ENCODE peak calls at places on chromosomes 11 and 22, in eight cellular contexts. One of them, this sample, is unnamed.

GRCh38 chr11:66068154-66068821 is 1.8 kb upstream of the PACS1 start:
- DNase-seq in GM12865: peak
- DNase-seq in lower lobe of right lung: peak
- DNase-seq in mammary epithelial cell: peak
- DNase-seq in psoas muscle: peak
- DNase-seq in breast epithelium: peak
- DNase-seq in activated B cell treated with CpG ODN at 0.5 μM for 24 hours: peak
- DNase-seq in mucosa of descending colon: peak
- DNase-seq in this sample: peak

GRCh38 chr11:37504066-37504611 is 906.1 kb upstream of the RAG2 start:
- DNase-seq in GM12865: peak
- DNase-seq in lower lobe of right lung: no peak
- DNase-seq in mammary epithelial cell: peak
- DNase-seq in psoas muscle: no peak
- DNase-seq in breast epithelium: no peak
- DNase-seq in activated B cell treated with CpG ODN at 0.5 μM for 24 hours: no peak
- DNase-seq in mucosa of descending colon: no peak
- DNase-seq in this sample: no peak

GRCh38 chr22:50268655-50269113 is 1.5 kb downstream of the MAPK11 start:
- DNase-seq in GM12865: no peak
- DNase-seq in lower lobe of right lung: no peak
- DNase-seq in mammary epithelial cell: no peak
- DNase-seq in psoas muscle: no peak
- DNase-seq in breast epithelium: no peak
- DNase-seq in activated B cell treated with CpG ODN at 0.5 μM for 24 hours: no peak
- DNase-seq in mucosa of descending colon: peak
- DNase-seq in this sample: no peak

GRCh38 chr22:37187552-37187890 is 526 bp downstream of the C1QTNF6 start:
- DNase-seq in GM12865: no peak
- DNase-seq in lower lobe of right lung: no peak
- DNase-seq in mammary epithelial cell: peak
- DNase-seq in psoas muscle: peak
- DNase-seq in breast epithelium: no peak
- DNase-seq in activated B cell treated with CpG ODN at 0.5 μM for 24 hours: no peak
- DNase-seq in mucosa of descending colon: peak
- DNase-seq in this sample: no peak

GRCh38 chr11:23124996-23125395 is 264.7 kb upstream of the CCDC179 start:
- DNase-seq in GM12865: no peak
- DNase-seq in lower lobe of right lung: no peak
- DNase-seq in mammary epithelial cell: no peak
- DNase-seq in psoas muscle: no peak
- DNase-seq in breast epithelium: no peak
- DNase-seq in activated B cell treated with CpG ODN at 0.5 μM for 24 hours: no peak
- DNase-seq in mucosa of descending colon: no peak
- DNase-seq in this sample: no peak

GRCh38 chr11:62974848-62975522 is 9.8 kb downstream of the SLC22A6 start:
- DNase-seq in GM12865: peak
- DNase-seq in lower lobe of right lung: no peak
- DNase-seq in mammary epithelial cell: no peak
- DNase-seq in psoas muscle: no peak
- DNase-seq in breast epithelium: no peak
- DNase-seq in activated B cell treated with CpG ODN at 0.5 μM for 24 hours: no peak
- DNase-seq in mucosa of descending colon: peak
- DNase-seq in this sample: no peak

GRCh38 chr11:48107188-48107704 is 109.4 kb upstream of the OR4B1 start:
- DNase-seq in GM12865: peak
- DNase-seq in lower lobe of right lung: no peak
- DNase-seq in mammary epithelial cell: peak
- DNase-seq in psoas muscle: no peak
- DNase-seq in breast epithelium: no peak
- DNase-seq in activated B cell treated with CpG ODN at 0.5 μM for 24 hours: peak
- DNase-seq in mucosa of descending colon: no peak
- DNase-seq in this sample: peak

GRCh38 chr11:21794306-21794705 is 398.6 kb upstream of the ANO5 start:
- DNase-seq in GM12865: no peak
- DNase-seq in lower lobe of right lung: no peak
- DNase-seq in mammary epithelial cell: no peak
- DNase-seq in psoas muscle: no peak
- DNase-seq in breast epithelium: no peak
- DNase-seq in activated B cell treated with CpG ODN at 0.5 μM for 24 hours: no peak
- DNase-seq in mucosa of descending colon: no peak
- DNase-seq in this sample: no peak

GRCh38 chr11:71483689-71484088 is 30.7 kb downstream of the NADSYN1 start:
- DNase-seq in GM12865: no peak
- DNase-seq in lower lobe of right lung: no peak
- DNase-seq in mammary epithelial cell: no peak
- DNase-seq in psoas muscle: no peak
- DNase-seq in breast epithelium: no peak
- DNase-seq in activated B cell treated with CpG ODN at 0.5 μM for 24 hours: no peak
- DNase-seq in mucosa of descending colon: no peak
- DNase-seq in this sample: peak

GRCh38 chr22:43978558-43978957 is 23.3 kb downstream of the SAMM50 start:
- DNase-seq in GM12865: no peak
- DNase-seq in lower lobe of right lung: no peak
- DNase-seq in mammary epithelial cell: no peak
- DNase-seq in psoas muscle: no peak
- DNase-seq in breast epithelium: no peak
- DNase-seq in activated B cell treated with CpG ODN at 0.5 μM for 24 hours: no peak
- DNase-seq in mucosa of descending colon: no peak
- DNase-seq in this sample: no peak

GRCh38 chr22:29136715-29137700 is 64.2 kb downstream of the KREMEN1 start:
- DNase-seq in GM12865: no peak
- DNase-seq in lower lobe of right lung: no peak
- DNase-seq in mammary epithelial cell: no peak
- DNase-seq in psoas muscle: peak
- DNase-seq in breast epithelium: no peak
- DNase-seq in activated B cell treated with CpG ODN at 0.5 μM for 24 hours: no peak
- DNase-seq in mucosa of descending colon: no peak
- DNase-seq in this sample: no peak

GRCh38 chr11:121134758-121135312 is 33.8 kb downstream of the TECTA start:
- DNase-seq in GM12865: no peak
- DNase-seq in lower lobe of right lung: no peak
- DNase-seq in mammary epithelial cell: no peak
- DNase-seq in psoas muscle: no peak
- DNase-seq in breast epithelium: no peak
- DNase-seq in activated B cell treated with CpG ODN at 0.5 μM for 24 hours: no peak
- DNase-seq in mucosa of descending colon: no peak
- DNase-seq in this sample: no peak

GRCh38 chr22:49623176-49623575 is 204.5 kb downstream of the BRD1 start:
- DNase-seq in GM12865: no peak
- DNase-seq in lower lobe of right lung: peak
- DNase-seq in mammary epithelial cell: no peak
- DNase-seq in psoas muscle: no peak
- DNase-seq in breast epithelium: no peak
- DNase-seq in activated B cell treated with CpG ODN at 0.5 μM for 24 hours: no peak
- DNase-seq in mucosa of descending colon: no peak
- DNase-seq in this sample: no peak

GRCh38 chr11:114819028-114819427 is 140.7 kb downstream of the NXPE2 start:
- DNase-seq in GM12865: no peak
- DNase-seq in lower lobe of right lung: no peak
- DNase-seq in mammary epithelial cell: peak
- DNase-seq in psoas muscle: no peak
- DNase-seq in breast epithelium: no peak
- DNase-seq in activated B cell treated with CpG ODN at 0.5 μM for 24 hours: no peak
- DNase-seq in mucosa of descending colon: no peak
- DNase-seq in this sample: no peak

GRCh38 chr11:41309716-41310115 is 149.7 kb downstream of the LRRC4C start:
- DNase-seq in GM12865: peak
- DNase-seq in lower lobe of right lung: no peak
- DNase-seq in mammary epithelial cell: no peak
- DNase-seq in psoas muscle: no peak
- DNase-seq in breast epithelium: no peak
- DNase-seq in activated B cell treated with CpG ODN at 0.5 μM for 24 hours: no peak
- DNase-seq in mucosa of descending colon: no peak
- DNase-seq in this sample: no peak

GRCh38 chr11:73262851-73263495 is 9.2 kb upstream of the P2RY6 start:
- DNase-seq in GM12865: no peak
- DNase-seq in lower lobe of right lung: no peak
- DNase-seq in mammary epithelial cell: peak
- DNase-seq in psoas muscle: no peak
- DNase-seq in breast epithelium: no peak
- DNase-seq in activated B cell treated with CpG ODN at 0.5 μM for 24 hours: no peak
- DNase-seq in mucosa of descending colon: no peak
- DNase-seq in this sample: no peak

GRCh38 chr11:85316967-85317366 is 310.2 kb downstream of the DLG2 start:
- DNase-seq in GM12865: peak
- DNase-seq in lower lobe of right lung: no peak
- DNase-seq in mammary epithelial cell: no peak
- DNase-seq in psoas muscle: no peak
- DNase-seq in breast epithelium: no peak
- DNase-seq in activated B cell treated with CpG ODN at 0.5 μM for 24 hours: no peak
- DNase-seq in mucosa of descending colon: peak
- DNase-seq in this sample: no peak

GRCh38 chr22:26318975-26319374 is 110.1 kb upstream of the ASPHD2 start:
- DNase-seq in GM12865: peak
- DNase-seq in lower lobe of right lung: no peak
- DNase-seq in mammary epithelial cell: peak
- DNase-seq in psoas muscle: no peak
- DNase-seq in breast epithelium: no peak
- DNase-seq in activated B cell treated with CpG ODN at 0.5 μM for 24 hours: no peak
- DNase-seq in mucosa of descending colon: no peak
- DNase-seq in this sample: no peak

GRCh38 chr11:112564228-112564955 is 303.7 kb upstream of the PLET1 start:
- DNase-seq in GM12865: no peak
- DNase-seq in lower lobe of right lung: no peak
- DNase-seq in mammary epithelial cell: peak
- DNase-seq in psoas muscle: no peak
- DNase-seq in breast epithelium: peak
- DNase-seq in activated B cell treated with CpG ODN at 0.5 μM for 24 hours: no peak
- DNase-seq in mucosa of descending colon: peak
- DNase-seq in this sample: no peak

GRCh38 chr11:105489431-105489830 is 120.4 kb upstream of the GRIA4 start:
- DNase-seq in GM12865: no peak
- DNase-seq in lower lobe of right lung: no peak
- DNase-seq in mammary epithelial cell: no peak
- DNase-seq in psoas muscle: no peak
- DNase-seq in breast epithelium: no peak
- DNase-seq in activated B cell treated with CpG ODN at 0.5 μM for 24 hours: no peak
- DNase-seq in mucosa of descending colon: no peak
- DNase-seq in this sample: no peak

GRCh38 chr11:9210922-9211320 is 54.2 kb downstream of the DENND5A start:
- DNase-seq in GM12865: peak
- DNase-seq in lower lobe of right lung: no peak
- DNase-seq in mammary epithelial cell: peak
- DNase-seq in psoas muscle: no peak
- DNase-seq in breast epithelium: no peak
- DNase-seq in activated B cell treated with CpG ODN at 0.5 μM for 24 hours: no peak
- DNase-seq in mucosa of descending colon: no peak
- DNase-seq in this sample: no peak

GRCh38 chr22:50002791-50003190 is 9.8 kb downstream of the IL17REL start:
- DNase-seq in GM12865: no peak
- DNase-seq in lower lobe of right lung: no peak
- DNase-seq in mammary epithelial cell: no peak
- DNase-seq in psoas muscle: no peak
- DNase-seq in breast epithelium: no peak
- DNase-seq in activated B cell treated with CpG ODN at 0.5 μM for 24 hours: no peak
- DNase-seq in mucosa of descending colon: no peak
- DNase-seq in this sample: no peak

GRCh38 chr11:75337195-75337654 is 14.2 kb downstream of the ARRB1 start:
- DNase-seq in GM12865: no peak
- DNase-seq in lower lobe of right lung: peak
- DNase-seq in mammary epithelial cell: peak
- DNase-seq in psoas muscle: peak
- DNase-seq in breast epithelium: no peak
- DNase-seq in activated B cell treated with CpG ODN at 0.5 μM for 24 hours: no peak
- DNase-seq in mucosa of descending colon: no peak
- DNase-seq in this sample: peak

GRCh38 chr11:123434262-123434661 is 4.2 kb downstream of the GRAMD1B start:
- DNase-seq in GM12865: peak
- DNase-seq in lower lobe of right lung: no peak
- DNase-seq in mammary epithelial cell: no peak
- DNase-seq in psoas muscle: no peak
- DNase-seq in breast epithelium: no peak
- DNase-seq in activated B cell treated with CpG ODN at 0.5 μM for 24 hours: no peak
- DNase-seq in mucosa of descending colon: peak
- DNase-seq in this sample: no peak
- TF ChIP-seq CTCF in GM12865: peak
- TF ChIP-seq CTCF in lower lobe of right lung: no peak
- TF ChIP-seq CTCF in mammary epithelial cell: peak
- TF ChIP-seq CTCF in psoas muscle: no peak
- TF ChIP-seq CTCF in breast epithelium: no peak
- TF ChIP-seq CTCF in activated B cell treated with CpG ODN at 0.5 μM for 24 hours: no peak
- TF ChIP-seq CTCF in mucosa of descending colon: no peak
- TF ChIP-seq CTCF in this sample: no peak

DNA sequence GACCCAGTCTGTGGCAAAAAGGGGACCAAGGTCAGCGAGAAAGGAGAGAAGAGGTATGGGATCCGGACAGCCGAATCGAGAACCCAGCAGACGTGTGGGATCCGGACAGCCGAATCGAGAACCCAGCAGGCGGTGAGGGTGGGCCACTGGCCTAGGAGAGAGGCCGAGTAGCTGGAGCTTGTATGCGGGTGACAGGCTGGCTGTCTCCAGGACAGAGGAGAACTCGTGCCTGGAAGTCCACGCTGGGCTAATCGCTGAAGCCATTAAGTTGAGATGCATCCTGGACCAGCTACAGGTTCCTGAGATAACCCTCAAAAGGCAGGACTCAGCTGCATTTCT is 6.0 kb downstream of the CERK start:
- DNase-seq in GM12865: no peak
- DNase-seq in lower lobe of right lung: no peak
- DNase-seq in mammary epithelial cell: no peak
- DNase-seq in psoas muscle: no peak
- DNase-seq in breast epithelium: no peak
- DNase-seq in activated B cell treated with CpG ODN at 0.5 μM for 24 hours: no peak
- DNase-seq in mucosa of descending colon: no peak
- DNase-seq in this sample: no peak
- TF ChIP-seq CTCF in GM12865: no peak
- TF ChIP-seq CTCF in lower lobe of right lung: no peak
- TF ChIP-seq CTCF in mammary epithelial cell: no peak
- TF ChIP-seq CTCF in psoas muscle: no peak
- TF ChIP-seq CTCF in breast epithelium: no peak
- TF ChIP-seq CTCF in activated B cell treated with CpG ODN at 0.5 μM for 24 hours: no peak
- TF ChIP-seq CTCF in mucosa of descending colon: no peak
- TF ChIP-seq CTCF in this sample: no peak

GRCh38 chr11:132042296-132042695 is 671.9 kb downstream of the NTM start:
- DNase-seq in GM12865: no peak
- DNase-seq in lower lobe of right lung: no peak
- DNase-seq in mammary epithelial cell: no peak
- DNase-seq in psoas muscle: no peak
- DNase-seq in breast epithelium: no peak
- DNase-seq in activated B cell treated with CpG ODN at 0.5 μM for 24 hours: no peak
- DNase-seq in mucosa of descending colon: no peak
- DNase-seq in this sample: no peak
- TF ChIP-seq CTCF in GM12865: no peak
- TF ChIP-seq CTCF in lower lobe of right lung: no peak
- TF ChIP-seq CTCF in mammary epithelial cell: no peak
- TF ChIP-seq CTCF in psoas muscle: no peak
- TF ChIP-seq CTCF in breast epithelium: no peak
- TF ChIP-seq CTCF in activated B cell treated with CpG ODN at 0.5 μM for 24 hours: no peak
- TF ChIP-seq CTCF in mucosa of descending colon: no peak
- TF ChIP-seq CTCF in this sample: no peak

DNA sequence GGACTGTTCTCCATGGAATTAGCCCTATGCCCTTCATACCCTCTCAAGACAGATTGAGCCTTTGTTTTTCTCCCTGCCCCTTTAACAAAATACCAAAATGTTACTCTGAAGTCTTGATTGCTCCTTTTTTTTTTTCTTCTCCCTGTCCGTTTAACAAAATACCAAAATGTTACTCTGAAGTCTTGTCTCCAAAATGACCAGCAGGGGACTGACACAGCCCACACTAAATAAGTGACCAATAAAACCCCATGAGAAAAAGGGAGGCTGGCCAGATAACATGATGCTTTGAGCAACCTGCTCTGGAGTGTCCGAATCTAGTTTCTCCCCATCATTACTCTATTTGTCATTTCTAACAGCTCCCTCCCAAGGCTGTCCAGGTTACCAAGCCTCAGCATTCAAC is 42.6 kb upstream of the SLC1A2 start:
- DNase-seq in GM12865: no peak
- DNase-seq in lower lobe of right lung: no peak
- DNase-seq in mammary epithelial cell: no peak
- DNase-seq in psoas muscle: no peak
- DNase-seq in breast epithelium: no peak
- DNase-seq in activated B cell treated with CpG ODN at 0.5 μM for 24 hours: no peak
- DNase-seq in mucosa of descending colon: no peak
- DNase-seq in this sample: no peak
- TF ChIP-seq CTCF in GM12865: no peak
- TF ChIP-seq CTCF in lower lobe of right lung: no peak
- TF ChIP-seq CTCF in mammary epithelial cell: no peak
- TF ChIP-seq CTCF in psoas muscle: no peak
- TF ChIP-seq CTCF in breast epithelium: no peak
- TF ChIP-seq CTCF in activated B cell treated with CpG ODN at 0.5 μM for 24 hours: no peak
- TF ChIP-seq CTCF in mucosa of descending colon: no peak
- TF ChIP-seq CTCF in this sample: no peak